ENCODE peak calls at places on chromosomes 3 and 15, in four cellular contexts. Q is AG09319, K is choroid plexus epithelial cell, L is GM18507. C is an unnamed sample.

GRCh38 chr3:42572278-42572677 is 9.5 kb downstream of the SEC22C start:
- DNase-seq in Q (no peak), K (peak), L (no peak), C (no peak)

GRCh38 chr3:133283958-133284807 is 115.7 kb upstream of the BFSP2 start:
- DNase-seq in Q (no peak), K (no peak), L (no peak), C (no peak)

GRCh38 chr3:19270471-19270870 is 122.2 kb downstream of the KCNH8 start:
- DNase-seq in Q (no peak), L (no peak), K (no peak), C (no peak)

GRCh38 chr3:52084216-52084945 is 28.0 kb upstream of the DUSP7 start:
- DNase-seq in L (no peak), K (no peak), Q (no peak), C (no peak)

GRCh38 chr3:126679318-126679751 is 24.4 kb upstream of the TXNRD3 start:
- DNase-seq in Q (peak), K (peak), L (peak), C (peak)

GRCh38 chr15:58392141-58392540 is 39.6 kb upstream of the LIPC start:
- DNase-seq in L (no peak), K (no peak), Q (no peak), C (no peak)

GRCh38 chr3:57982561-57983243 is 25.5 kb upstream of the FLNB start:
- DNase-seq in Q (no peak), L (no peak), K (no peak), C (no peak)

GRCh38 chr15:51004103-51004536 is 90.6 kb downstream of the TNFAIP8L3 start:
- DNase-seq in K (peak), Q (no peak), L (no peak), C (no peak)

GRCh38 chr3:141523615-141524375 is 37.0 kb downstream of the RASA2 start:
- DNase-seq in Q (no peak), K (no peak), L (no peak), C (no peak)